ENCODE peak calls at places on chromosomes 12 and 14, in four cellular contexts. Q, M, P and S are unnamed samples. For H3K9me3, the result is how much of the 10 kb centered on the place peaks cover.

GRCh38 chr14:69964841-69965240 is 85.6 kb downstream of the SMOC1 start:
- DNase-seq in Q (no peak), M (no peak), P (no peak), S (no peak)

GRCh38 chr12:121089813-121090430 is 42.8 kb upstream of the P2RX7 start:
- DNase-seq in M (no peak), Q (no peak), P (no peak), S (no peak)

GRCh38 chr14:94823556-94824341 is 53.8 kb upstream of the GSC start:
- DNase-seq in M (peak), Q (no peak), P (no peak), S (no peak)

GRCh38 chr14:39091716-39092115 is 11.3 kb downstream of the SEC23A start:
- DNase-seq in P (no peak), Q (no peak), M (no peak), S (no peak)

GRCh38 chr12:52865090-52865944 is 16.5 kb upstream of the KRT78 start:
- DNase-seq in M (peak), P (no peak), Q (peak), S (peak)

GRCh38 chr12:93048646-93049045 is 119.6 kb upstream of the EEA1 start:
- DNase-seq in M (peak), P (no peak), Q (no peak), S (peak)

GRCh38 chr12:85448548-85449139 is 168.6 kb downstream of the ALX1 start:
- DNase-seq in P (no peak), M (no peak), Q (no peak), S (no peak)

GRCh38 chr12:113155641-113156040 is 6.1 kb downstream of the CFAP73 start:
- DNase-seq in M (no peak), P (no peak), Q (no peak), S (no peak)

GRCh38 chr14:32109676-32110075 is 32.6 kb downstream of the ARHGAP5 start:
- DNase-seq in Q (no peak), M (no peak), P (no peak), S (no peak)
- H3K9me3 ChIP-seq in Q (under half), M (under half), P (under half), S (under half)

GRCh38 chr12:132188451-132189298 is 44.4 kb downstream of the NOC4L start:
- DNase-seq in Q (no peak), P (no peak), M (no peak), S (no peak)
- H3K4me3 ChIP-seq in Q (peak), P (peak), M (no peak), S (peak)

DNA sequence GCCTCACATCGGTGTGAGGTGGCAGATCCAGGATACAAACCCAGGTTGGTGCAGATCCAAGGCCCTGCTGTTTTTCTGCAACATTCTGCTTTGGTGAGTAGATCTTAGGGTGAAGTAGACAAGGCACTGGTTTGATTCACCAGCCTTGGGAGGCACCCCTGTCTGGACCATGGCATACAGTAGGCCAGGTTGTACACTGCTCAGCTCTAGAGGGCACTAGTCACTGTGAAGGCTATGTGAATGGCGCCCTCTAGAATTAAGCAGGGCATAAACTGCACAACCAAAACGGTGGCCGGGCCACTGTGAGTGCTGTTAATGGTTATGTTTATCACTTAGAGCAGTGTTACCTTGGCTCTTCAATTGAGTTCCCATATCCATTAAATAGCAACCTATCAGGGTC is 280.6 kb upstream of the PWP1 start:
- DNase-seq in M (peak), P (no peak), Q (no peak), S (peak)
- TF ChIP-seq CTCF in M (peak), P (no peak), Q (no peak), S (peak)

DNA sequence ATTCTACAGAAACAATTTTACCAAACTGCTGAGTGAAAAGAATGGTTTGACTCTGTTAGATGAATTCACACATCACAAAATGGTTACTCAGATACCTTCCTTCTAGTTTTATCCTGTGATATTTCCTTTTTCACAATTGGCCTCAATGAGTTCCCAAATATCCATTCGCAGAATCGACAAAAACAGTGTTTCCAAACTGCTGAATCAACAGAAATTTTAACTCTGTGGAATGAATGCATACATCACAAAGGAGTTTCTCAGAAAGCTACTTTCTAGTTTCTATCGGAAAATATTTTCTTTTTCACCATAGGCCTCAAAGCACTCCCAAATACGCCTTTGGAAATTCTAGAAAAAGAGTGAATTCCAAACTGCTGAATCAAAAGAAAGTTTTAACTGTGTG is 525.0 kb downstream of the ALG10 start:
- DNase-seq in Q (no peak), P (no peak), M (no peak), S (no peak)
- H3K9me3 ChIP-seq in Q (under half), P (under half), M (half or more), S (half or more)